ENCODE peak calls at places on chromosomes 12 and 14, in seven cellular contexts. One of them, this sample, is unnamed.

GRCh38 chr12:55142896-55143870 is 17.0 kb downstream of the OR9K2 start:
- DNase-seq in spleen: no peak
- DNase-seq in Caco-2: peak; percentile 59
- DNase-seq in A549: peak; percentile 67
- DNase-seq in ovary: no peak
- DNase-seq in foreskin keratinocyte: peak; percentile 43
- DNase-seq in GM20000: peak; percentile 17
- DNase-seq in this sample: peak; percentile 14

GRCh38 chr12:100752841-100753240 is 41.7 kb upstream of the ANO4 start:
- DNase-seq in spleen: no peak
- DNase-seq in Caco-2: no peak
- DNase-seq in A549: no peak
- DNase-seq in ovary: no peak
- DNase-seq in foreskin keratinocyte: peak; percentile 88
- DNase-seq in GM20000: no peak
- DNase-seq in this sample: no peak

GRCh38 chr12:481422-481821 is 21.7 kb downstream of the B4GALNT3 start:
- DNase-seq in spleen: no peak
- DNase-seq in Caco-2: no peak
- DNase-seq in A549: no peak
- DNase-seq in ovary: peak; percentile 56
- DNase-seq in foreskin keratinocyte: no peak
- DNase-seq in GM20000: no peak
- DNase-seq in this sample: no peak

GRCh38 chr12:51721281-51721940 is 127.1 kb downstream of the FIGNL2 start:
- DNase-seq in spleen: peak; percentile 81
- DNase-seq in Caco-2: no peak
- DNase-seq in A549: no peak
- DNase-seq in ovary: peak; percentile 57
- DNase-seq in foreskin keratinocyte: no peak
- DNase-seq in GM20000: no peak
- DNase-seq in this sample: peak; percentile 18

GRCh38 chr14:77681196-77682157 is 26.3 kb downstream of the ALKBH1 start:
- DNase-seq in spleen: no peak
- DNase-seq in Caco-2: peak; percentile 42
- DNase-seq in A549: peak; percentile 17
- DNase-seq in ovary: no peak
- DNase-seq in foreskin keratinocyte: peak; percentile 33
- DNase-seq in GM20000: no peak
- DNase-seq in this sample: no peak

GRCh38 chr12:5796171-5797091 is 148.6 kb downstream of the ANO2 start:
- DNase-seq in spleen: no peak
- DNase-seq in Caco-2: peak; percentile 83
- DNase-seq in A549: peak; percentile 28
- DNase-seq in ovary: peak; percentile 41
- DNase-seq in foreskin keratinocyte: no peak
- DNase-seq in GM20000: no peak
- DNase-seq in this sample: peak; percentile 30

GRCh38 chr12:61348871-61349270 is 911.3 kb upstream of the USP15 start:
- DNase-seq in spleen: no peak
- DNase-seq in Caco-2: no peak
- DNase-seq in A549: no peak
- DNase-seq in ovary: no peak
- DNase-seq in foreskin keratinocyte: no peak
- DNase-seq in GM20000: no peak
- DNase-seq in this sample: no peak

GRCh38 chr12:10268037-10268436 is 39.6 kb upstream of the KLRD1 start:
- DNase-seq in spleen: no peak
- DNase-seq in Caco-2: no peak
- DNase-seq in A549: no peak
- DNase-seq in ovary: no peak
- DNase-seq in foreskin keratinocyte: no peak
- DNase-seq in GM20000: no peak
- DNase-seq in this sample: no peak

GRCh38 chr12:68425998-68426397 is 93.8 kb upstream of the MDM1 start:
- DNase-seq in spleen: no peak
- DNase-seq in Caco-2: no peak
- DNase-seq in A549: no peak
- DNase-seq in ovary: no peak
- DNase-seq in foreskin keratinocyte: peak; percentile 56
- DNase-seq in GM20000: no peak
- DNase-seq in this sample: no peak

GRCh38 chr14:70047598-70048312 is 141.0 kb downstream of the SLC8A3 start:
- DNase-seq in spleen: no peak
- DNase-seq in Caco-2: peak; percentile 72
- DNase-seq in A549: peak; percentile 84
- DNase-seq in ovary: no peak
- DNase-seq in foreskin keratinocyte: no peak
- DNase-seq in GM20000: no peak
- DNase-seq in this sample: no peak

GRCh38 chr12:13171921-13172859 is 24.3 kb upstream of the EMP1 start:
- DNase-seq in spleen: no peak
- DNase-seq in Caco-2: peak; percentile 75
- DNase-seq in A549: peak; percentile 74
- DNase-seq in ovary: no peak
- DNase-seq in foreskin keratinocyte: peak; percentile 97
- DNase-seq in GM20000: peak; percentile 16
- DNase-seq in this sample: peak; percentile 22

GRCh38 chr12:107404981-107405380 is 280.6 kb upstream of the PWP1 start:
- DNase-seq in spleen: no peak
- DNase-seq in Caco-2: peak; percentile 29
- DNase-seq in A549: peak; percentile 82
- DNase-seq in ovary: no peak
- DNase-seq in foreskin keratinocyte: peak; percentile 59
- DNase-seq in GM20000: peak; percentile 20
- DNase-seq in this sample: peak; percentile 25
- TF ChIP-seq CTCF in spleen: no peak
- TF ChIP-seq CTCF in Caco-2: peak; percentile 53
- TF ChIP-seq CTCF in A549: peak; percentile 92
- TF ChIP-seq CTCF in ovary: no peak
- TF ChIP-seq CTCF in foreskin keratinocyte: peak; percentile 97
- TF ChIP-seq CTCF in GM20000: peak; percentile 58
- TF ChIP-seq CTCF in this sample: peak; percentile 56

GRCh38 chr12:4277856-4278581 is 4.5 kb downstream of the CCND2 start:
- DNase-seq in spleen: no peak
- DNase-seq in Caco-2: no peak
- DNase-seq in A549: no peak
- DNase-seq in ovary: no peak
- DNase-seq in foreskin keratinocyte: peak; percentile 0
- DNase-seq in GM20000: no peak
- DNase-seq in this sample: no peak

GRCh38 chr12:4276524-4277204 is 3.1 kb downstream of the CCND2 start:
- DNase-seq in spleen: peak; percentile 91
- DNase-seq in Caco-2: peak; percentile 94
- DNase-seq in A549: peak; percentile 84
- DNase-seq in ovary: peak; percentile 78
- DNase-seq in foreskin keratinocyte: no peak
- DNase-seq in GM20000: peak; percentile 82
- DNase-seq in this sample: peak; percentile 78

GRCh38 chr12:4275869-4276253 is 2.3 kb downstream of the CCND2 start:
- DNase-seq in spleen: no peak
- DNase-seq in Caco-2: no peak
- DNase-seq in A549: no peak
- DNase-seq in ovary: peak; percentile 48
- DNase-seq in foreskin keratinocyte: no peak
- DNase-seq in GM20000: no peak
- DNase-seq in this sample: no peak

GRCh38 chr12:4278582-4278939 is 5.0 kb downstream of the CCND2 start:
- DNase-seq in spleen: peak; percentile 87
- DNase-seq in Caco-2: peak; percentile 50
- DNase-seq in A549: no peak
- DNase-seq in ovary: no peak
- DNase-seq in foreskin keratinocyte: no peak
- DNase-seq in GM20000: no peak
- DNase-seq in this sample: no peak

GRCh38 chr12:4277205-4277543 is 3.6 kb downstream of the CCND2 start:
- DNase-seq in spleen: no peak
- DNase-seq in Caco-2: no peak
- DNase-seq in A549: no peak
- DNase-seq in ovary: no peak
- DNase-seq in foreskin keratinocyte: peak; percentile 29
- DNase-seq in GM20000: no peak
- DNase-seq in this sample: no peak
- TF ChIP-seq CTCF in spleen: peak; percentile 11
- TF ChIP-seq CTCF in Caco-2: no peak
- TF ChIP-seq CTCF in A549: no peak
- TF ChIP-seq CTCF in ovary: no peak
- TF ChIP-seq CTCF in foreskin keratinocyte: no peak
- TF ChIP-seq CTCF in GM20000: no peak
- TF ChIP-seq CTCF in this sample: no peak

GRCh38 chr14:33475623-33476022 is 475.3 kb downstream of the EGLN3 start:
- DNase-seq in spleen: no peak
- DNase-seq in Caco-2: peak; percentile 48
- DNase-seq in A549: peak; percentile 27
- DNase-seq in ovary: no peak
- DNase-seq in foreskin keratinocyte: peak; percentile 37
- DNase-seq in GM20000: peak; percentile 6
- DNase-seq in this sample: no peak
- TF ChIP-seq CTCF in spleen: peak; percentile 20
- TF ChIP-seq CTCF in Caco-2: peak; percentile 30
- TF ChIP-seq CTCF in A549: peak; percentile 14
- TF ChIP-seq CTCF in ovary: no peak
- TF ChIP-seq CTCF in foreskin keratinocyte: peak; percentile 69
- TF ChIP-seq CTCF in GM20000: peak; percentile 21
- TF ChIP-seq CTCF in this sample: no peak

GRCh38 chr12:123388218-123388947 is 4.5 kb downstream of the KMT5A start:
- DNase-seq in spleen: peak; percentile 95
- DNase-seq in Caco-2: peak; percentile 87
- DNase-seq in A549: peak; percentile 68
- DNase-seq in ovary: peak; percentile 86
- DNase-seq in foreskin keratinocyte: peak; percentile 21
- DNase-seq in GM20000: peak; percentile 97
- DNase-seq in this sample: peak; percentile 93
- TF ChIP-seq CTCF in spleen: no peak
- TF ChIP-seq CTCF in Caco-2: no peak
- TF ChIP-seq CTCF in A549: peak; percentile 15
- TF ChIP-seq CTCF in ovary: no peak
- TF ChIP-seq CTCF in foreskin keratinocyte: no peak
- TF ChIP-seq CTCF in GM20000: no peak
- TF ChIP-seq CTCF in this sample: no peak

GRCh38 chr14:36605506-36605857 is 23.1 kb upstream of the NKX2-8 start:
- DNase-seq in spleen: no peak
- DNase-seq in Caco-2: no peak
- DNase-seq in A549: no peak
- DNase-seq in ovary: no peak
- DNase-seq in foreskin keratinocyte: no peak
- DNase-seq in GM20000: no peak
- DNase-seq in this sample: no peak
- TF ChIP-seq CTCF in spleen: no peak
- TF ChIP-seq CTCF in Caco-2: no peak
- TF ChIP-seq CTCF in A549: no peak
- TF ChIP-seq CTCF in ovary: no peak
- TF ChIP-seq CTCF in foreskin keratinocyte: no peak
- TF ChIP-seq CTCF in GM20000: no peak
- TF ChIP-seq CTCF in this sample: no peak

GRCh38 chr14:39102969-39103957 is at the start of gene SEC23A:
- DNase-seq in spleen: peak; percentile 98
- DNase-seq in Caco-2: peak; percentile 94
- DNase-seq in A549: peak; percentile 92
- DNase-seq in ovary: peak; percentile 91
- DNase-seq in foreskin keratinocyte: peak; percentile 57
- DNase-seq in GM20000: peak; percentile 92
- DNase-seq in this sample: peak; percentile 90
- TF ChIP-seq CTCF in spleen: no peak
- TF ChIP-seq CTCF in Caco-2: no peak
- TF ChIP-seq CTCF in A549: no peak
- TF ChIP-seq CTCF in ovary: no peak
- TF ChIP-seq CTCF in foreskin keratinocyte: no peak
- TF ChIP-seq CTCF in GM20000: no peak
- TF ChIP-seq CTCF in this sample: no peak

DNA sequence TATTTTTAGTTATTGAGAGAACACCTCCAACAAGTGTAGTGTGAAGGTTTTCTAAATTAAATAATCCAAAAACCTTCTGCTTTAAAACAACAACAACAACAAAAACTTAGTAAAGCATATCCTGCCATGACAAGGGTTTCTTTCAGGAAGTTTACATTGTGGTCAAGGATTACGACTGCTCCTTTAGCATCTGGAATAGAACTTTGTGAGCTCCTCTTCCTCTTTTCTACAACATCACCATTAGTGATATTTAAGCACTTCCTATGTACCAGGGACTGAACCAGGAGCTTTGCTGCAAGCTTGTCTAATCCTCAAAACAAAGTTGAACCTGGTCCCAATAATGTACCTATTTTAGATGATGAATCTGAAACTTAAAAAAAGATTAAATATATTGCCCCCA is 315.4 kb upstream of the KITLG start:
- DNase-seq in spleen: no peak
- DNase-seq in Caco-2: no peak
- DNase-seq in A549: no peak
- DNase-seq in ovary: no peak
- DNase-seq in foreskin keratinocyte: no peak
- DNase-seq in GM20000: no peak
- DNase-seq in this sample: no peak
- TF ChIP-seq CTCF in spleen: no peak
- TF ChIP-seq CTCF in Caco-2: no peak
- TF ChIP-seq CTCF in A549: no peak
- TF ChIP-seq CTCF in ovary: no peak
- TF ChIP-seq CTCF in foreskin keratinocyte: no peak
- TF ChIP-seq CTCF in GM20000: no peak
- TF ChIP-seq CTCF in this sample: no peak

GRCh38 chr14:46472261-46472660 is 179.3 kb downstream of the RPL10L start:
- DNase-seq in spleen: no peak
- DNase-seq in Caco-2: no peak
- DNase-seq in A549: no peak
- DNase-seq in ovary: no peak
- DNase-seq in foreskin keratinocyte: no peak
- DNase-seq in GM20000: no peak
- DNase-seq in this sample: no peak
- TF ChIP-seq CTCF in spleen: no peak
- TF ChIP-seq CTCF in Caco-2: no peak
- TF ChIP-seq CTCF in A549: no peak
- TF ChIP-seq CTCF in ovary: no peak
- TF ChIP-seq CTCF in foreskin keratinocyte: no peak
- TF ChIP-seq CTCF in GM20000: no peak
- TF ChIP-seq CTCF in this sample: no peak